ENCODE peak calls at places on chromosomes 3 and 15, in eight cellular contexts. I is endothelial cell; B is GM04504; L is A549; Q is activated CD4-positive, CD25-positive, alpha-beta regulatory T cell treated with anti-CD3 and anti-CD28 coated beads, Interleukin-2, amount 50 U/mL, for 16 hours; Z is stimulated activated CD8-positive, alpha-beta memory T cell treated with anti-CD3 and anti-CD28 coated beads, Interleukin-7, amount 100 ng/mL, for 24 hours; D is left ventricle myocardium inferior; R is heart right ventricle. Y is an unnamed sample.

GRCh38 chr3:126360046-126360713 is 3.0 kb upstream of the KLF15 start:
- DNase-seq in D (no peak), R (no peak), L (no peak), B (no peak), Q (no peak), I (no peak), Z (no peak), Y (no peak)

GRCh38 chr3:189167027-189167766 is 4.6 kb upstream of the TPRG1 start:
- DNase-seq in L (peak; percentile 14), I (no peak), Q (no peak), R (no peak), D (no peak), Z (no peak), B (no peak), Y (no peak)

GRCh38 chr3:184361532-184361931 is at the start of the genes CLCN2 and POLR2H:
- DNase-seq in Q (no peak), R (peak; percentile 41), Z (peak; percentile 8), B (no peak), D (peak; percentile 54), I (peak; percentile 79), L (peak; percentile 28), Y (peak; percentile 58)

GRCh38 chr3:129606522-129607390 is at the start of gene PLXND1:
- DNase-seq in L (peak; percentile 57), I (peak; percentile 89), Q (no peak), D (peak; percentile 85), Z (no peak), R (peak; percentile 83), B (no peak), Y (peak; percentile 71)

GRCh38 chr3:32873491-32874130 is 55.8 kb downstream of the TRIM71 start:
- DNase-seq in Q (no peak), B (no peak), R (no peak), D (no peak), L (no peak), Z (no peak), I (no peak), Y (no peak)

GRCh38 chr15:33358303-33358702 is 47.5 kb downstream of the RYR3 start:
- DNase-seq in Q (no peak), I (no peak), D (no peak), B (no peak), Z (no peak), R (no peak), L (no peak), Y (no peak)

GRCh38 chr3:176789281-176789705 is 408.0 kb downstream of the TBL1XR1 start:
- DNase-seq in I (no peak), D (no peak), Z (no peak), L (no peak), B (no peak), Q (no peak), R (no peak), Y (no peak)

GRCh38 chr15:85335193-85335939 is 45.0 kb upstream of the AKAP13 start:
- DNase-seq in B (no peak), I (peak; percentile 8), L (no peak), R (no peak), Z (no peak), Q (no peak), D (no peak), Y (no peak)

GRCh38 chr3:171239757-171240503 is 213.4 kb upstream of the SLC2A2 start:
- DNase-seq in Z (no peak), B (no peak), Q (no peak), R (no peak), L (no peak), D (no peak), I (no peak), Y (peak; percentile 53)

GRCh38 chr3:159266779-159267178 is 464.9 kb downstream of the MFSD1 start:
- DNase-seq in D (no peak), Q (no peak), I (peak; percentile 73), B (no peak), Z (no peak), R (no peak), L (peak; percentile 61), Y (peak; percentile 57)

GRCh38 chr3:154122096-154122911 is 1.1 kb downstream of the ARHGEF26 start:
- DNase-seq in Q (no peak), R (no peak), Z (no peak), L (peak; percentile 20), I (peak; percentile 36), D (peak; percentile 18), B (no peak), Y (no peak)

GRCh38 chr3:173733029-173733652 is 335.6 kb downstream of the NLGN1 start:
- DNase-seq in Z (no peak), Q (no peak), D (no peak), I (no peak), B (no peak), L (peak; percentile 16), R (no peak), Y (peak; percentile 12)

GRCh38 chr3:149368201-149368849 is 9.1 kb downstream of the TM4SF1 start:
- DNase-seq in Z (no peak), R (no peak), L (peak; percentile 82), Q (no peak), I (no peak), D (no peak), B (no peak), Y (no peak)

GRCh38 chr15:100863406-100864198 is 16.0 kb upstream of the ALDH1A3 start:
- DNase-seq in L (no peak), I (no peak), B (no peak), Q (no peak), D (peak; percentile 74), R (peak; percentile 71), Z (no peak), Y (no peak)

GRCh38 chr15:25789616-25790002 is 73.5 kb downstream of the ATP10A start:
- DNase-seq in D (no peak), Q (no peak), Z (no peak), B (no peak), L (no peak), R (no peak), I (no peak), Y (no peak)

GRCh38 chr3:95028688-95029087 is 965.8 kb downstream of the NSUN3 start:
- DNase-seq in D (no peak), R (no peak), L (no peak), Q (no peak), B (no peak), I (no peak), Z (no peak), Y (no peak)

GRCh38 chr15:30859091-30859874 is 44.4 kb upstream of the FAN1 start:
- DNase-seq in R (no peak), I (peak; percentile 14), D (no peak), L (peak; percentile 42), Z (no peak), B (peak; percentile 3), Q (no peak), Y (no peak)

GRCh38 chr15:47376190-47376589 is 341.1 kb upstream of the SEMA6D start:
- DNase-seq in I (no peak), Q (no peak), D (no peak), Z (no peak), R (no peak), B (no peak), L (no peak), Y (no peak)

GRCh38 chr15:88844749-88845386 is 41.6 kb downstream of the ACAN start:
- DNase-seq in R (no peak), I (no peak), L (no peak), Q (no peak), B (no peak), Z (no peak), D (no peak), Y (no peak)

GRCh38 chr3:178415384-178415783 is 120.9 kb upstream of the KCNMB2 start:
- DNase-seq in I (no peak), Z (no peak), Q (no peak), B (no peak), R (no peak), L (no peak), D (no peak), Y (no peak)

GRCh38 chr15:43463542-43463941 is 29.4 kb downstream of the TP53BP1 start:
- DNase-seq in D (no peak), I (no peak), Z (no peak), B (no peak), L (no peak), R (no peak), Q (no peak), Y (no peak)

GRCh38 chr3:185823280-185824044 is 1.4 kb downstream of the IGF2BP2 start:
- DNase-seq in I (peak; percentile 43), L (no peak), Z (no peak), D (peak; percentile 40), R (peak; percentile 36), B (no peak), Q (no peak), Y (peak; percentile 85)

GRCh38 chr15:57134877-57135276 is 216.4 kb downstream of the TCF12 start:
- DNase-seq in B (no peak), L (no peak), I (no peak), Q (no peak), D (no peak), R (no peak), Z (no peak), Y (no peak)

Y was measured in erythroblast.